ENCODE peak calls at places on chromosomes 4 and X, in nine cellular contexts. V is ascending aorta; T is sigmoid colon; P is lung; H is upper lobe of right lung; W is stomach; S is tibial artery; I is CD4-positive, alpha-beta T cell; N is DND-41. Q is an unnamed sample.
A peak's percentile ranks its signal among the peaks of the same experiment; 100 is the strongest.

GRCh38 chr4:25439913-25440477 is 62.9 kb downstream of the ANAPC4 start:
- DNase-seq in V (no peak), T (no peak), P (peak; percentile 79), H (no peak), W (peak; percentile 73), S (peak; percentile 61), I (no peak), N (peak; percentile 61), Q (peak; percentile 50)

GRCh38 chrX:73930300-73930699 is 367.3 kb downstream of the CHIC1 start:
- DNase-seq in V (no peak), T (no peak), P (no peak), H (no peak), W (no peak), S (no peak), I (no peak), N (no peak), Q (no peak)

GRCh38 chr4:31100551-31100950 is 380.4 kb downstream of the PCDH7 start:
- DNase-seq in V (no peak), T (no peak), P (no peak), H (no peak), W (no peak), S (no peak), I (no peak), N (no peak), Q (no peak)

GRCh38 chr4:95379633-95380032 is 169.1 kb downstream of the UNC5C start:
- DNase-seq in V (no peak), T (no peak), P (no peak), H (no peak), W (no peak), S (no peak), I (no peak), N (no peak), Q (no peak)

GRCh38 chr4:140052050-140052449 is 101.9 kb downstream of the MAML3 start:
- DNase-seq in V (no peak), T (no peak), P (peak; percentile 41), H (peak; percentile 70), W (peak; percentile 60), S (no peak), I (peak; percentile 19), N (peak; percentile 37), Q (no peak)

GRCh38 chrX:101359966-101360365 is 11.4 kb upstream of the TIMM8A start:
- DNase-seq in V (no peak), T (no peak), P (no peak), H (no peak), W (no peak), S (no peak), I (no peak), N (no peak), Q (no peak)

GRCh38 chr4:77618383-77619241 is 13.0 kb downstream of the CXCL13 start:
- DNase-seq in V (no peak), T (peak; percentile 77), P (peak; percentile 69), H (no peak), W (peak; percentile 83), S (peak; percentile 71), I (peak; percentile 29), N (peak; percentile 62), Q (peak; percentile 35)

GRCh38 chr4:137069473-137069872 is 462.8 kb downstream of the PCDH18 start:
- DNase-seq in V (no peak), T (no peak), P (no peak), H (no peak), W (no peak), S (no peak), I (no peak), N (no peak), Q (no peak)

GRCh38 chr4:185508162-185508561 is 27.1 kb downstream of the PDLIM3 start:
- DNase-seq in V (no peak), T (no peak), P (no peak), H (no peak), W (no peak), S (no peak), I (no peak), N (no peak), Q (no peak)

GRCh38 chrX:31333181-31333831 is 261.5 kb upstream of the FTHL17 start:
- DNase-seq in V (no peak), T (no peak), P (no peak), H (no peak), W (no peak), S (no peak), I (no peak), N (no peak), Q (no peak)

GRCh38 chr4:151035321-151035720 is 20.2 kb upstream of the LRBA start:
- DNase-seq in V (no peak), T (no peak), P (no peak), H (no peak), W (peak; percentile 30), S (no peak), I (no peak), N (no peak), Q (no peak)

GRCh38 chrX:107978707-107979307 is 3.4 kb downstream of the TEX13B start:
- DNase-seq in V (no peak), T (no peak), P (no peak), H (no peak), W (no peak), S (no peak), I (no peak), N (no peak), Q (no peak)

GRCh38 chrX:1389993-1390285 is 2.0 kb downstream of the SLC25A6 start:
- DNase-seq in V (no peak), T (no peak), P (no peak), H (peak; percentile 39), W (no peak), S (no peak), I (no peak), N (no peak), Q (no peak)

GRCh38 chrX:1391370-1391706 is 575 bp downstream of the SLC25A6 start:
- DNase-seq in V (peak; percentile 53), T (no peak), P (no peak), H (no peak), W (no peak), S (no peak), I (peak; percentile 86), N (no peak), Q (no peak)

GRCh38 chrX:1392376-1393130 is 640 bp upstream of the SLC25A6 start:
- DNase-seq in V (no peak), T (peak; percentile 91), P (peak; percentile 74), H (peak; percentile 86), W (peak; percentile 65), S (peak; percentile 87), I (no peak), N (no peak), Q (peak; percentile 46)

GRCh38 chrX:1390621-1391369 is 1.1 kb downstream of the SLC25A6 start:
- DNase-seq in V (no peak), T (peak; percentile 62), P (no peak), H (peak; percentile 58), W (peak; percentile 25), S (peak; percentile 68), I (no peak), N (peak; percentile 3), Q (no peak)

GRCh38 chrX:1391707-1392375 is at the start of gene SLC25A6:
- DNase-seq in V (peak; percentile 91), T (peak; percentile 99), P (peak; percentile 98), H (peak; percentile 100), W (peak; percentile 99), S (peak; percentile 99), I (peak; percentile 98), N (peak; percentile 99), Q (peak; percentile 84)
- TF ChIP-seq CTCF in V (no peak), T (no peak), P (no peak), H (no peak), W (no peak), S (peak; percentile 19), I (peak; percentile 28), N (peak; percentile 8), Q (no peak)

DNA sequence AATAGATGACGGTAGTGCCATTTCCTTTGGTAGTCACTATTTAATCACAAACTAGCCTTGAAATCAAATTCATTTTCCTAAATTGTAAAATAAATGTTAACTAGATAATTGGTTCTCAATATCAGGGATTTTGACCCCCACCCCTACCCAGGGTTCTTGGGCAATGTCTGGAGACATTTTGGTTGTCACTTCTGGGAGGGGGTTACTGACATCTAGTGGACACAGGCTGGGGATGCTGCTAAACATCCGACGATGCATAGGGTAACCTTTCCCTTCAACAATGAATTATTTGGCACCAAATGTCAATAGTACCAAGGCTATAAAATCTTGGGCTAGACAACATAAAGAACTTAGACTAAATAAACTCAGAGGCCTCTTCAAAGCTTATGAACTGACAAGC is 285.8 kb upstream of the TRPC5 start:
- DNase-seq in V (no peak), T (no peak), P (no peak), H (no peak), W (no peak), S (no peak), I (no peak), N (no peak), Q (no peak)
- TF ChIP-seq CTCF in V (no peak), T (no peak), P (no peak), H (no peak), W (no peak), S (no peak), I (no peak), N (peak; percentile 12), Q (no peak)

GRCh38 chr4:143207555-143207954 is 22.8 kb downstream of the USP38 start:
- DNase-seq in V (no peak), T (no peak), P (no peak), H (no peak), W (no peak), S (no peak), I (no peak), N (no peak), Q (no peak)

GRCh38 chr4:143199503-143199902 is 14.8 kb downstream of the USP38 start:
- DNase-seq in V (no peak), T (no peak), P (no peak), H (no peak), W (no peak), S (no peak), I (no peak), N (no peak), Q (no peak)

GRCh38 chr4:143203577-143203976 is 18.9 kb downstream of the USP38 start:
- DNase-seq in V (no peak), T (no peak), P (no peak), H (no peak), W (no peak), S (no peak), I (no peak), N (no peak), Q (no peak)

DNA sequence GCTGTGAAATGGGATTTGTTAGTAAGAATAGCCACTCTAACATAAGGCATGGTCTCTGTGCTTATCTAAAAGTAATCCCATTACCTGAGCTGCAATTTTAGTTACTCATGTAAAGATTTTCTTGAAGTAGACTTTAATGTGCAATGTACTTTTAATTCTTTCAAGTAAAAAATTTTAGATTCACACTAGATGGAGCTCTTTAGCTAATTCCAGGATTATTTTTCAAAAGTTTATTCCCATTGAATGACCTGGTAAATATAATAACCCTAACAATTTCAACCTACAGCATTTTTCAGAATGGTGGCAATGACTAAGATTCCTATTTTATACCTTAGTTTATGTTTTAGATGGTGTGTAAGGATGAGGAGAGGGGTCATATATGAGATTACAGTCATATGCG is 18.1 kb downstream of the USP38 start:
- DNase-seq in V (no peak), T (no peak), P (no peak), H (no peak), W (no peak), S (no peak), I (no peak), N (no peak), Q (no peak)
- TF ChIP-seq CTCF in V (peak; percentile 53), T (peak; percentile 29), P (no peak), H (peak; percentile 28), W (no peak), S (peak; percentile 26), I (no peak), N (no peak), Q (no peak)

DNA sequence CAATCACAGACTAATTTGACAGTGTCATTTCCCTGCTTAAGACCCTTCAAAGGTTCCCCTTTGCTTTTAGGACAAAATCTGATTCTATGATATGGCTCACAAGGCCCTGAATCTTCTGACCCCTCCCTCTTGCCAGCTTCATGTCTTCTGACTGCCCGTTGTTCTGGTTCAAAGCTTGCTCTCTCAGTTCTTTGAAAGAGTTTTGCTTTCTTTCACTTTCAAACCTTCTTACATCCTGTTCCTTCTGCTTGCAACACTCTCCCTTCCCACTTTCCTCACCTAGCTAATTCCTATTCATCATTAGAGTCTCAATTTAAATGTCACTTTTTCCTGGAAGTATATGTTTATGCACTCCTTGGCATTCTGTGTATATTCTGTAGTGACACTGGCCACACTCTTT is 299.2 kb downstream of the IDS start:
- DNase-seq in V (no peak), T (no peak), P (no peak), H (no peak), W (no peak), S (no peak), I (no peak), N (no peak), Q (no peak)
- TF ChIP-seq CTCF in V (no peak), T (no peak), P (no peak), H (no peak), W (no peak), S (no peak), I (no peak), N (no peak), Q (no peak)

Q was measured in omental fat pad.